ENCODE peak calls at places on chromosome 2, in five cellular contexts. One of them, this sample, is unnamed.

GRCh38 chr2:56741601-56742102 is 557.9 kb downstream of the CCDC85A start:
- DNase-seq in spleen: no peak
- DNase-seq in naive thymus-derived CD4-positive, alpha-beta T cell: no peak
- DNase-seq in ovary: peak; percentile 24
- DNase-seq in AG09309: peak; percentile 74
- DNase-seq in this sample: no peak

GRCh38 chr2:130391058-130391871 is 35.4 kb downstream of the PTPN18 start:
- DNase-seq in spleen: peak; percentile 96
- DNase-seq in naive thymus-derived CD4-positive, alpha-beta T cell: peak; percentile 57
- DNase-seq in ovary: peak; percentile 67
- DNase-seq in AG09309: no peak
- DNase-seq in this sample: peak; percentile 89

GRCh38 chr2:218811382-218811781 is 20.2 kb downstream of the PRKAG3 start:
- DNase-seq in spleen: no peak
- DNase-seq in naive thymus-derived CD4-positive, alpha-beta T cell: no peak
- DNase-seq in ovary: no peak
- DNase-seq in AG09309: no peak
- DNase-seq in this sample: peak; percentile 17

GRCh38 chr2:168666339-168666738 is 136.1 kb upstream of the NOSTRIN start:
- DNase-seq in spleen: no peak
- DNase-seq in naive thymus-derived CD4-positive, alpha-beta T cell: no peak
- DNase-seq in ovary: no peak
- DNase-seq in AG09309: no peak
- DNase-seq in this sample: no peak

GRCh38 chr2:26119521-26119920 is 53.4 kb upstream of the GAREM2 start:
- DNase-seq in spleen: no peak
- DNase-seq in naive thymus-derived CD4-positive, alpha-beta T cell: no peak
- DNase-seq in ovary: no peak
- DNase-seq in AG09309: no peak
- DNase-seq in this sample: no peak

GRCh38 chr2:170823800-170824153 is 7.1 kb downstream of the GAD1 start:
- DNase-seq in spleen: no peak
- DNase-seq in naive thymus-derived CD4-positive, alpha-beta T cell: no peak
- DNase-seq in ovary: no peak
- DNase-seq in AG09309: no peak
- DNase-seq in this sample: no peak

GRCh38 chr2:54660752-54661151 is 62.7 kb upstream of the EML6 start:
- DNase-seq in spleen: no peak
- DNase-seq in naive thymus-derived CD4-positive, alpha-beta T cell: no peak
- DNase-seq in ovary: no peak
- DNase-seq in AG09309: no peak
- DNase-seq in this sample: no peak

GRCh38 chr2:234957533-234958135 is 5.8 kb downstream of the SH3BP4 start:
- DNase-seq in spleen: peak; percentile 11
- DNase-seq in naive thymus-derived CD4-positive, alpha-beta T cell: no peak
- DNase-seq in ovary: no peak
- DNase-seq in AG09309: no peak
- DNase-seq in this sample: no peak

GRCh38 chr2:50720695-50721314 is 311.1 kb downstream of the NRXN1 start:
- DNase-seq in spleen: no peak
- DNase-seq in naive thymus-derived CD4-positive, alpha-beta T cell: no peak
- DNase-seq in ovary: no peak
- DNase-seq in AG09309: no peak
- DNase-seq in this sample: peak; percentile 13

GRCh38 chr2:46264447-46264846 is 32.8 kb upstream of the EPAS1 start:
- DNase-seq in spleen: no peak
- DNase-seq in naive thymus-derived CD4-positive, alpha-beta T cell: no peak
- DNase-seq in ovary: no peak
- DNase-seq in AG09309: no peak
- DNase-seq in this sample: no peak

GRCh38 chr2:152221870-152222269 is 46.3 kb upstream of the STAM2 start:
- DNase-seq in spleen: no peak
- DNase-seq in naive thymus-derived CD4-positive, alpha-beta T cell: no peak
- DNase-seq in ovary: peak; percentile 22
- DNase-seq in AG09309: no peak
- DNase-seq in this sample: no peak

GRCh38 chr2:20578895-20579825 is 71.7 kb downstream of the HS1BP3 start:
- DNase-seq in spleen: peak; percentile 86
- DNase-seq in naive thymus-derived CD4-positive, alpha-beta T cell: no peak
- DNase-seq in ovary: peak; percentile 89
- DNase-seq in AG09309: peak; percentile 83
- DNase-seq in this sample: no peak

GRCh38 chr2:236114959-236115358 is 53.2 kb downstream of the GBX2 start:
- DNase-seq in spleen: peak; percentile 59
- DNase-seq in naive thymus-derived CD4-positive, alpha-beta T cell: no peak
- DNase-seq in ovary: no peak
- DNase-seq in AG09309: no peak
- DNase-seq in this sample: peak; percentile 17

GRCh38 chr2:170324640-170325046 is 146.7 kb downstream of the MYO3B start:
- DNase-seq in spleen: no peak
- DNase-seq in naive thymus-derived CD4-positive, alpha-beta T cell: peak; percentile 42
- DNase-seq in ovary: no peak
- DNase-seq in AG09309: peak; percentile 7
- DNase-seq in this sample: peak; percentile 26

GRCh38 chr2:228747478-228747877 is 523.6 kb downstream of the PID1 start:
- DNase-seq in spleen: no peak
- DNase-seq in naive thymus-derived CD4-positive, alpha-beta T cell: no peak
- DNase-seq in ovary: no peak
- DNase-seq in AG09309: no peak
- DNase-seq in this sample: no peak

GRCh38 chr2:7766978-7767565 is 849.9 kb downstream of the RNF144A start:
- DNase-seq in spleen: no peak
- DNase-seq in naive thymus-derived CD4-positive, alpha-beta T cell: no peak
- DNase-seq in ovary: no peak
- DNase-seq in AG09309: no peak
- DNase-seq in this sample: no peak

GRCh38 chr2:176285321-176285720 is 16.1 kb downstream of the MTX2 start:
- DNase-seq in spleen: no peak
- DNase-seq in naive thymus-derived CD4-positive, alpha-beta T cell: no peak
- DNase-seq in ovary: no peak
- DNase-seq in AG09309: no peak
- DNase-seq in this sample: no peak

GRCh38 chr2:18345848-18346247 is 214.6 kb downstream of the RDH14 start:
- DNase-seq in spleen: no peak
- DNase-seq in naive thymus-derived CD4-positive, alpha-beta T cell: no peak
- DNase-seq in ovary: no peak
- DNase-seq in AG09309: no peak
- DNase-seq in this sample: no peak

GRCh38 chr2:39839261-39839848 is 60.3 kb upstream of the THUMPD2 start:
- DNase-seq in spleen: no peak
- DNase-seq in naive thymus-derived CD4-positive, alpha-beta T cell: no peak
- DNase-seq in ovary: no peak
- DNase-seq in AG09309: no peak
- DNase-seq in this sample: no peak

GRCh38 chr2:216274194-216274593 is 98.1 kb downstream of the MARCHF4 start:
- DNase-seq in spleen: no peak
- DNase-seq in naive thymus-derived CD4-positive, alpha-beta T cell: no peak
- DNase-seq in ovary: no peak
- DNase-seq in AG09309: peak; percentile 31
- DNase-seq in this sample: no peak

GRCh38 chr2:25204190-25204838 is 35.9 kb upstream of the POMC start:
- DNase-seq in spleen: peak; percentile 86
- DNase-seq in naive thymus-derived CD4-positive, alpha-beta T cell: no peak
- DNase-seq in ovary: no peak
- DNase-seq in AG09309: no peak
- DNase-seq in this sample: peak; percentile 67

GRCh38 chr2:176088048-176088936 is 4.2 kb upstream of the HOXD13 start:
- DNase-seq in spleen: no peak
- DNase-seq in naive thymus-derived CD4-positive, alpha-beta T cell: no peak
- DNase-seq in ovary: peak; percentile 41
- DNase-seq in AG09309: no peak
- DNase-seq in this sample: peak; percentile 87

GRCh38 chr2:178199334-178199733 is 5.0 kb downstream of the OSBPL6 start:
- DNase-seq in spleen: no peak
- DNase-seq in naive thymus-derived CD4-positive, alpha-beta T cell: no peak
- DNase-seq in ovary: no peak
- DNase-seq in AG09309: no peak
- DNase-seq in this sample: no peak

GRCh38 chr2:10377052-10377746 is 70.9 kb downstream of the ODC1 start:
- DNase-seq in spleen: peak; percentile 79
- DNase-seq in naive thymus-derived CD4-positive, alpha-beta T cell: no peak
- DNase-seq in ovary: no peak
- DNase-seq in AG09309: no peak
- DNase-seq in this sample: peak; percentile 53

GRCh38 chr2:183868153-183868552 is 730.2 kb upstream of the ZNF804A start:
- DNase-seq in spleen: no peak
- DNase-seq in naive thymus-derived CD4-positive, alpha-beta T cell: no peak
- DNase-seq in ovary: no peak
- DNase-seq in AG09309: no peak
- DNase-seq in this sample: no peak

GRCh38 chr2:33681333-33681732 is 82.2 kb upstream of the FAM98A start:
- DNase-seq in spleen: no peak
- DNase-seq in naive thymus-derived CD4-positive, alpha-beta T cell: no peak
- DNase-seq in ovary: no peak
- DNase-seq in AG09309: no peak
- DNase-seq in this sample: no peak

GRCh38 chr2:119753041-119753929 is 6.4 kb upstream of the PTPN4 start:
- DNase-seq in spleen: no peak
- DNase-seq in naive thymus-derived CD4-positive, alpha-beta T cell: peak; percentile 55
- DNase-seq in ovary: no peak
- DNase-seq in AG09309: no peak
- DNase-seq in this sample: peak; percentile 63

GRCh38 chr2:48292429-48292828 is 237.5 kb upstream of the STON1 start:
- DNase-seq in spleen: no peak
- DNase-seq in naive thymus-derived CD4-positive, alpha-beta T cell: no peak
- DNase-seq in ovary: no peak
- DNase-seq in AG09309: no peak
- DNase-seq in this sample: no peak

GRCh38 chr2:86441789-86442641 is 844 bp downstream of the KDM3A start:
- DNase-seq in spleen: peak; percentile 94
- DNase-seq in naive thymus-derived CD4-positive, alpha-beta T cell: peak; percentile 79
- DNase-seq in ovary: peak; percentile 51
- DNase-seq in AG09309: no peak
- DNase-seq in this sample: peak; percentile 61

GRCh38 chr2:86445436-86445835 is 4.3 kb downstream of the KDM3A start:
- DNase-seq in spleen: no peak
- DNase-seq in naive thymus-derived CD4-positive, alpha-beta T cell: no peak
- DNase-seq in ovary: no peak
- DNase-seq in AG09309: no peak
- DNase-seq in this sample: no peak

GRCh38 chr2:86442642-86443005 is 1.5 kb downstream of the KDM3A start:
- DNase-seq in spleen: peak; percentile 89
- DNase-seq in naive thymus-derived CD4-positive, alpha-beta T cell: peak; percentile 70
- DNase-seq in ovary: peak; percentile 85
- DNase-seq in AG09309: peak; percentile 77
- DNase-seq in this sample: peak; percentile 59

GRCh38 chr2:86441392-86441788 is 219 bp downstream of the KDM3A start:
- DNase-seq in spleen: no peak
- DNase-seq in naive thymus-derived CD4-positive, alpha-beta T cell: no peak
- DNase-seq in ovary: no peak
- DNase-seq in AG09309: no peak
- DNase-seq in this sample: no peak

GRCh38 chr2:86443601-86444000 is 2.4 kb downstream of the KDM3A start:
- DNase-seq in spleen: no peak
- DNase-seq in naive thymus-derived CD4-positive, alpha-beta T cell: no peak
- DNase-seq in ovary: no peak
- DNase-seq in AG09309: no peak
- DNase-seq in this sample: no peak
- H3K4me3 ChIP-seq in spleen: no peak overlapping the region
- H3K4me3 ChIP-seq in naive thymus-derived CD4-positive, alpha-beta T cell: peak overlapping the region; percentile 88
- H3K4me3 ChIP-seq in ovary: no peak overlapping the region
- H3K4me3 ChIP-seq in AG09309: no peak overlapping the region
- H3K4me3 ChIP-seq in this sample: no peak overlapping the region

GRCh38 chr2:64036343-64036742 is 17.1 kb upstream of the VPS54 start:
- DNase-seq in spleen: no peak
- DNase-seq in naive thymus-derived CD4-positive, alpha-beta T cell: peak; percentile 75
- DNase-seq in ovary: no peak
- DNase-seq in AG09309: no peak
- DNase-seq in this sample: no peak
- H3K4me3 ChIP-seq in spleen: no peak overlapping the region
- H3K4me3 ChIP-seq in naive thymus-derived CD4-positive, alpha-beta T cell: peak overlapping the region; percentile 25
- H3K4me3 ChIP-seq in ovary: no peak overlapping the region
- H3K4me3 ChIP-seq in AG09309: no peak overlapping the region
- H3K4me3 ChIP-seq in this sample: no peak overlapping the region

GRCh38 chr2:85893428-85894258 is 4.9 kb upstream of the ST3GAL5 start:
- DNase-seq in spleen: no peak
- DNase-seq in naive thymus-derived CD4-positive, alpha-beta T cell: no peak
- DNase-seq in ovary: no peak
- DNase-seq in AG09309: no peak
- DNase-seq in this sample: no peak
- H3K4me3 ChIP-seq in spleen: no peak overlapping the region
- H3K4me3 ChIP-seq in naive thymus-derived CD4-positive, alpha-beta T cell: no peak overlapping the region
- H3K4me3 ChIP-seq in ovary: no peak overlapping the region
- H3K4me3 ChIP-seq in AG09309: no peak overlapping the region
- H3K4me3 ChIP-seq in this sample: no peak overlapping the region

GRCh38 chr2:86563650-86564061 is 413 bp upstream of the CHMP3 start:
- DNase-seq in spleen: no peak
- DNase-seq in naive thymus-derived CD4-positive, alpha-beta T cell: no peak
- DNase-seq in ovary: no peak
- DNase-seq in AG09309: no peak
- DNase-seq in this sample: no peak
- H3K4me3 ChIP-seq in spleen: peak overlapping the region; percentile 57
- H3K4me3 ChIP-seq in naive thymus-derived CD4-positive, alpha-beta T cell: peak overlapping the region; percentile 72
- H3K4me3 ChIP-seq in ovary: peak overlapping the region; percentile 89
- H3K4me3 ChIP-seq in AG09309: peak overlapping the region; percentile 89
- H3K4me3 ChIP-seq in this sample: no peak overlapping the region

GRCh38 chr2:120986898-120987650 is 251.4 kb downstream of the GLI2 start:
- DNase-seq in spleen: peak; percentile 59
- DNase-seq in naive thymus-derived CD4-positive, alpha-beta T cell: no peak
- DNase-seq in ovary: no peak
- DNase-seq in AG09309: no peak
- DNase-seq in this sample: no peak
- H3K4me3 ChIP-seq in spleen: no peak overlapping the region
- H3K4me3 ChIP-seq in naive thymus-derived CD4-positive, alpha-beta T cell: no peak overlapping the region
- H3K4me3 ChIP-seq in ovary: no peak overlapping the region
- H3K4me3 ChIP-seq in AG09309: no peak overlapping the region
- H3K4me3 ChIP-seq in this sample: no peak overlapping the region

GRCh38 chr2:95401480-95401879 is 1.0 kb upstream of the FAHD2A start:
- DNase-seq in spleen: no peak
- DNase-seq in naive thymus-derived CD4-positive, alpha-beta T cell: no peak
- DNase-seq in ovary: no peak
- DNase-seq in AG09309: no peak
- DNase-seq in this sample: peak; percentile 16
- H3K4me3 ChIP-seq in spleen: peak overlapping the region; percentile 84
- H3K4me3 ChIP-seq in naive thymus-derived CD4-positive, alpha-beta T cell: peak overlapping the region; percentile 94
- H3K4me3 ChIP-seq in ovary: peak overlapping the region; percentile 75
- H3K4me3 ChIP-seq in AG09309: peak overlapping the region; percentile 73
- H3K4me3 ChIP-seq in this sample: peak overlapping the region; percentile 95